ENCODE peak calls at places on chromosomes 13 and 19, in nine cellular contexts. One of them, this sample, is unnamed.

GRCh38 chr13:103130681-103131210 is 64.5 kb upstream of the SLC10A2 start:
- DNase-seq in adrenal gland: no peak
- DNase-seq in endodermal cell: no peak
- DNase-seq in Panc1: no peak
- DNase-seq in thoracic aorta: no peak
- DNase-seq in psoas muscle: no peak
- DNase-seq in testis: no peak
- DNase-seq in H1: no peak
- DNase-seq in colonic mucosa: no peak
- DNase-seq in this sample: no peak

GRCh38 chr13:36619535-36619934 is 54.3 kb upstream of the SERTM1 start:
- DNase-seq in testis: no peak
- DNase-seq in endodermal cell: no peak
- DNase-seq in psoas muscle: no peak
- DNase-seq in adrenal gland: no peak
- DNase-seq in H1: no peak
- DNase-seq in Panc1: no peak
- DNase-seq in colonic mucosa: no peak
- DNase-seq in thoracic aorta: no peak
- DNase-seq in this sample: no peak

GRCh38 chr19:29785955-29786589 is 25.7 kb upstream of the CCNE1 start:
- DNase-seq in Panc1: no peak
- DNase-seq in H1: peak
- DNase-seq in thoracic aorta: no peak
- DNase-seq in adrenal gland: no peak
- DNase-seq in colonic mucosa: no peak
- DNase-seq in psoas muscle: no peak
- DNase-seq in endodermal cell: peak
- DNase-seq in testis: no peak
- DNase-seq in this sample: no peak

GRCh38 chr19:16518483-16519229 is 22.5 kb downstream of the C19orf44 start:
- DNase-seq in thoracic aorta: no peak
- DNase-seq in H1: no peak
- DNase-seq in testis: no peak
- DNase-seq in psoas muscle: no peak
- DNase-seq in endodermal cell: peak
- DNase-seq in adrenal gland: no peak
- DNase-seq in colonic mucosa: no peak
- DNase-seq in Panc1: no peak
- DNase-seq in this sample: no peak

GRCh38 chr13:95530178-95530577 is 22.3 kb upstream of the CLDN10 start:
- DNase-seq in testis: no peak
- DNase-seq in psoas muscle: peak
- DNase-seq in Panc1: no peak
- DNase-seq in colonic mucosa: no peak
- DNase-seq in thoracic aorta: no peak
- DNase-seq in adrenal gland: no peak
- DNase-seq in endodermal cell: no peak
- DNase-seq in H1: no peak
- DNase-seq in this sample: peak

GRCh38 chr13:26721251-26721939 is 39.2 kb downstream of the GPR12 start:
- DNase-seq in endodermal cell: no peak
- DNase-seq in H1: no peak
- DNase-seq in thoracic aorta: no peak
- DNase-seq in Panc1: no peak
- DNase-seq in testis: no peak
- DNase-seq in adrenal gland: no peak
- DNase-seq in psoas muscle: peak
- DNase-seq in colonic mucosa: no peak
- DNase-seq in this sample: no peak

GRCh38 chr19:13795595-13796300 is 505 bp downstream of the ZSWIM4 start:
- DNase-seq in testis: no peak
- DNase-seq in psoas muscle: no peak
- DNase-seq in Panc1: no peak
- DNase-seq in colonic mucosa: peak
- DNase-seq in adrenal gland: peak
- DNase-seq in thoracic aorta: no peak
- DNase-seq in H1: no peak
- DNase-seq in endodermal cell: peak
- DNase-seq in this sample: no peak

GRCh38 chr13:112143046-112143752 is 76.2 kb downstream of the SOX1 start:
- DNase-seq in psoas muscle: no peak
- DNase-seq in adrenal gland: no peak
- DNase-seq in H1: no peak
- DNase-seq in Panc1: no peak
- DNase-seq in thoracic aorta: no peak
- DNase-seq in colonic mucosa: no peak
- DNase-seq in testis: no peak
- DNase-seq in endodermal cell: no peak
- DNase-seq in this sample: no peak

GRCh38 chr13:95552208-95552538 is 347 bp upstream of the CLDN10 start:
- DNase-seq in colonic mucosa: no peak
- DNase-seq in testis: no peak
- DNase-seq in Panc1: no peak
- DNase-seq in thoracic aorta: no peak
- DNase-seq in psoas muscle: no peak
- DNase-seq in adrenal gland: no peak
- DNase-seq in endodermal cell: no peak
- DNase-seq in H1: no peak
- DNase-seq in this sample: no peak

GRCh38 chr19:45826934-45827333 is 11.8 kb upstream of the RSPH6A start:
- DNase-seq in psoas muscle: no peak
- DNase-seq in H1: no peak
- DNase-seq in colonic mucosa: no peak
- DNase-seq in testis: no peak
- DNase-seq in thoracic aorta: no peak
- DNase-seq in adrenal gland: no peak
- DNase-seq in endodermal cell: no peak
- DNase-seq in Panc1: no peak
- DNase-seq in this sample: no peak

GRCh38 chr19:4066682-4067395 is at the start of gene ZBTB7A:
- DNase-seq in adrenal gland: peak
- DNase-seq in colonic mucosa: peak
- DNase-seq in H1: no peak
- DNase-seq in endodermal cell: peak
- DNase-seq in psoas muscle: peak
- DNase-seq in Panc1: no peak
- DNase-seq in testis: peak
- DNase-seq in thoracic aorta: peak
- DNase-seq in this sample: peak

GRCh38 chr19:6026390-6026897 is 48.5 kb upstream of the RANBP3 start:
- DNase-seq in Panc1: no peak
- DNase-seq in endodermal cell: peak
- DNase-seq in colonic mucosa: no peak
- DNase-seq in psoas muscle: no peak
- DNase-seq in thoracic aorta: no peak
- DNase-seq in adrenal gland: no peak
- DNase-seq in H1: no peak
- DNase-seq in testis: no peak
- DNase-seq in this sample: no peak

GRCh38 chr13:33052446-33052845 is 36.2 kb downstream of the KL start:
- DNase-seq in adrenal gland: no peak
- DNase-seq in H1: no peak
- DNase-seq in endodermal cell: no peak
- DNase-seq in Panc1: no peak
- DNase-seq in colonic mucosa: no peak
- DNase-seq in testis: no peak
- DNase-seq in thoracic aorta: no peak
- DNase-seq in psoas muscle: no peak
- DNase-seq in this sample: no peak

GRCh38 chr13:109156181-109156935 is 526.9 kb downstream of the MYO16 start:
- DNase-seq in thoracic aorta: no peak
- DNase-seq in colonic mucosa: no peak
- DNase-seq in psoas muscle: no peak
- DNase-seq in adrenal gland: peak
- DNase-seq in Panc1: peak
- DNase-seq in H1: no peak
- DNase-seq in endodermal cell: no peak
- DNase-seq in testis: no peak
- DNase-seq in this sample: peak

GRCh38 chr19:7894612-7895309 is 6.5 kb downstream of the LRRC8E start:
- DNase-seq in testis: no peak
- DNase-seq in endodermal cell: no peak
- DNase-seq in H1: no peak
- DNase-seq in thoracic aorta: no peak
- DNase-seq in colonic mucosa: peak
- DNase-seq in adrenal gland: no peak
- DNase-seq in psoas muscle: no peak
- DNase-seq in Panc1: no peak
- DNase-seq in this sample: no peak
- H3K4me3 ChIP-seq in testis: no peak
- H3K4me3 ChIP-seq in endodermal cell: no peak
- H3K4me3 ChIP-seq in H1: no peak
- H3K4me3 ChIP-seq in thoracic aorta: no peak
- H3K4me3 ChIP-seq in colonic mucosa: no peak
- H3K4me3 ChIP-seq in adrenal gland: no peak
- H3K4me3 ChIP-seq in psoas muscle: no peak
- H3K4me3 ChIP-seq in Panc1: no peak
- H3K4me3 ChIP-seq in this sample: no peak

DNA sequence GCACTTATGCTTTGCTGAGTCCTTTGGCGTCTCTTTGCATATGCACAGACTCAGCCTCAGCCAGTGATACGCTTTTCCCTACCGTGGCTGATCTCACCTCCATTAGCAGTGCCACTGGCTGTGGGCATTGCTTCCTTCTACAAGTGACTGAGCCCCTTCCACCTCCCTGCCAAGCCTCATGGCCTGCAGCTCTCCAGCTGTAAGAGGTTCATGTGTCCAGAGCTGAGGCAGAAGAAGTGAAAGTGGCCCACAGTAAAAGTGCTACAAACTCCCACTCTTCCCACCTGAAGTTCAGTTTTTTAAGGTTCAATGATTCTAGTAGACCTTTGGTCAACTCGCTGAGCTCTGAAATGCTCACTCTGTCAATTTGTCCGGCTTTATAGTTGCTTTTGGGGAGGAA is 44.7 kb downstream of the SMARCA4 start:
- DNase-seq in colonic mucosa: no peak
- DNase-seq in psoas muscle: no peak
- DNase-seq in Panc1: no peak
- DNase-seq in thoracic aorta: no peak
- DNase-seq in endodermal cell: no peak
- DNase-seq in adrenal gland: no peak
- DNase-seq in testis: no peak
- DNase-seq in H1: no peak
- DNase-seq in this sample: no peak
- H3K27ac ChIP-seq in colonic mucosa: no peak
- H3K27ac ChIP-seq in psoas muscle: no peak
- H3K27ac ChIP-seq in Panc1: no peak
- H3K27ac ChIP-seq in thoracic aorta: no peak
- H3K27ac ChIP-seq in endodermal cell: no peak
- H3K27ac ChIP-seq in adrenal gland: no peak
- H3K27ac ChIP-seq in testis: no peak
- H3K27ac ChIP-seq in H1: no peak
- H3K27ac ChIP-seq in this sample: no peak

DNA sequence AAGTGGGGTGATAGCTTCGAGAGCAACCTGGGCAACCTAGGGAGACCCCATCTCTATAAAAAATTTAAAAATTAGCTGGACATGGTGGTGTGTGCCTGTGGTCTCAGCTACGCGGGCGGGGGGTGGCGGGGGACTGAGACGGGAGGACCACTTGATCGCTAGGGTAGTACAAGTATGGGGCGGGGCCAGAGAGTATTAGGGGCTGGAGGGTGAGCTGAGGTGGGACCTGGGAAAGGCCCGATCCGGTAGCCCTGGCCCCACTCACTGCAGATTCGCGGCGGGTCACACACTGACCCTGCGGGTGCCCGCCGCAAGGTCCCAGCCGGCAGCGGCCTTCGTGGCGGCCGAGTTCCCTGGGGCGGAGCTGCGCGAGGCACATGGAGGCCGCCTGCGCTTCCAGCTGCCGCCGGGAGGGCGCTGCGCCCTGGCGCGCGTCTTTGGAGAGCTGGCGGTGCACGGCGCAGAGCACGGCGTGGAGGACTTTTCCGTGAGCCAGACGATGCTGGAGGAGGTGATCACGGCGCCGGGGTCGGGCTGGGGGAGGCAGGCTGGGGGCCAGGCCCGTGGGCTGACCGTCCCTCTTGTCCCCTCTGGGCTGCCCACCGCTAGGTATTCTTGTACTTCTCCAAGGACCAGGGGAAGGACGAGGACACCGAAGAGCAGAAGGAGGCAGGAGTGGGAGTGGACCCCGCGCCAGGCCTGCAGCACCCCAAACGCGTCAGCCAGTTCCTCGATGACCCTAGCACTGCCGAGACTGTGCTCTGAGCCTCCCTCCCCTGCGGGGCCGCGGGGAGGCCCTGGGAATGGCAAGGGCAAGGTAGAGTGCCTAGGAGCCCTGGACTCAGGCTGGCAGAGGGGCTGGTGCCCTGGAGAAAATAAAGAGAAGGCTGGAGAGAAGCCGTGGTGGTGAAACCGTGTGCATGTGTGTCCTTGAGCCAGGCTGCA is 2.0 kb upstream of the ARHGAP45 start:
- DNase-seq in Panc1: no peak
- DNase-seq in H1: peak
- DNase-seq in psoas muscle: peak
- DNase-seq in thoracic aorta: no peak
- DNase-seq in colonic mucosa: peak
- DNase-seq in endodermal cell: peak
- DNase-seq in testis: peak
- DNase-seq in adrenal gland: peak
- DNase-seq in this sample: no peak
- H3K4me3 ChIP-seq in Panc1: no peak
- H3K4me3 ChIP-seq in H1: peak
- H3K4me3 ChIP-seq in psoas muscle: no peak
- H3K4me3 ChIP-seq in thoracic aorta: no peak
- H3K4me3 ChIP-seq in colonic mucosa: peak
- H3K4me3 ChIP-seq in endodermal cell: no peak
- H3K4me3 ChIP-seq in testis: no peak
- H3K4me3 ChIP-seq in adrenal gland: no peak
- H3K4me3 ChIP-seq in this sample: no peak

GRCh38 chr19:2273356-2274184 is 8.4 kb downstream of the PEAK3 start:
- DNase-seq in colonic mucosa: peak
- DNase-seq in endodermal cell: peak
- DNase-seq in testis: peak
- DNase-seq in Panc1: no peak
- DNase-seq in adrenal gland: peak
- DNase-seq in H1: peak
- DNase-seq in thoracic aorta: no peak
- DNase-seq in psoas muscle: peak
- DNase-seq in this sample: no peak
- H3K27ac ChIP-seq in colonic mucosa: peak
- H3K27ac ChIP-seq in endodermal cell: peak
- H3K27ac ChIP-seq in testis: peak
- H3K27ac ChIP-seq in Panc1: peak
- H3K27ac ChIP-seq in adrenal gland: peak
- H3K27ac ChIP-seq in H1: no peak
- H3K27ac ChIP-seq in thoracic aorta: peak
- H3K27ac ChIP-seq in psoas muscle: peak
- H3K27ac ChIP-seq in this sample: peak

DNA sequence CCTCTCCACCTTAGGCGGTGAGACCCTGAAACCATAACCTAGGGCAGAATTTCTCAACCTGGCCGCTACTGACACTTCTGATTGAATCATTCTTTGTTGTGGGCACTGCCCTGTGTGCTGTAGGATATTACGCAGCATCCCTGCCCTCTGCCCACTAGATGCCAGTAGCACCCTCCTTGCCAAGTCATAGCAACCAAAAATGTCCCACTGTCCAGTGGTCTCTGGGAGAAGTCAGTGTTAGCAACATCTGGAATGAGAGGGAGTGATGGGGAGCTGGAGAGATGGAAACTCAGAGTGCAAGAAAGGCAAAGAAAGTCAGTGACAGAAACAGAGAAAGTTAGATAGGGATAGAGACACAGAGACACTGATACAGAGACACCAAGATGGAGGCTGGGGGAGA is 13.6 kb downstream of the KLK4 start:
- DNase-seq in colonic mucosa: no peak
- DNase-seq in Panc1: no peak
- DNase-seq in testis: no peak
- DNase-seq in endodermal cell: no peak
- DNase-seq in psoas muscle: no peak
- DNase-seq in thoracic aorta: no peak
- DNase-seq in H1: no peak
- DNase-seq in adrenal gland: no peak
- DNase-seq in this sample: no peak
- H3K4me3 ChIP-seq in colonic mucosa: no peak
- H3K4me3 ChIP-seq in Panc1: no peak
- H3K4me3 ChIP-seq in testis: no peak
- H3K4me3 ChIP-seq in endodermal cell: no peak
- H3K4me3 ChIP-seq in psoas muscle: no peak
- H3K4me3 ChIP-seq in thoracic aorta: no peak
- H3K4me3 ChIP-seq in H1: no peak
- H3K4me3 ChIP-seq in adrenal gland: no peak
- H3K4me3 ChIP-seq in this sample: no peak